ENCODE peak calls at places on chromosome 9, in six cellular contexts. One of them, this sample, is unnamed.

GRCh38 chr9:112894699-112895098 is 4.0 kb upstream of the SLC46A2 start:
- DNase-seq in cardiac fibroblast: no peak
- DNase-seq in HepG2: no peak
- DNase-seq in IMR-90: no peak
- DNase-seq in astrocyte: no peak
- DNase-seq in left lung: no peak
- DNase-seq in this sample: no peak

GRCh38 chr9:115015018-115015635 is 84.7 kb upstream of the TNFSF8 start:
- DNase-seq in cardiac fibroblast: peak; percentile 76
- DNase-seq in HepG2: peak; percentile 7
- DNase-seq in IMR-90: peak; percentile 64
- DNase-seq in astrocyte: no peak
- DNase-seq in left lung: no peak
- DNase-seq in this sample: no peak

GRCh38 chr9:27471789-27472585 is 52.1 kb upstream of the IFNK start:
- DNase-seq in cardiac fibroblast: no peak
- DNase-seq in HepG2: no peak
- DNase-seq in IMR-90: no peak
- DNase-seq in astrocyte: peak; percentile 11
- DNase-seq in left lung: no peak
- DNase-seq in this sample: no peak

GRCh38 chr9:116372081-116372673 is 218.6 kb downstream of the PAPPA start:
- DNase-seq in cardiac fibroblast: peak; percentile 37
- DNase-seq in HepG2: no peak
- DNase-seq in IMR-90: no peak
- DNase-seq in astrocyte: no peak
- DNase-seq in left lung: no peak
- DNase-seq in this sample: no peak

GRCh38 chr9:106420511-106420944 is 442.4 kb upstream of the ZNF462 start:
- DNase-seq in cardiac fibroblast: no peak
- DNase-seq in HepG2: no peak
- DNase-seq in IMR-90: no peak
- DNase-seq in astrocyte: peak; percentile 57
- DNase-seq in left lung: no peak
- DNase-seq in this sample: no peak

GRCh38 chr9:21402387-21403247 is 6.3 kb upstream of the IFNA8 start:
- DNase-seq in cardiac fibroblast: no peak
- DNase-seq in HepG2: no peak
- DNase-seq in IMR-90: no peak
- DNase-seq in astrocyte: no peak
- DNase-seq in left lung: no peak
- DNase-seq in this sample: no peak

GRCh38 chr9:87592554-87593394 is 95.1 kb downstream of the DAPK1 start:
- DNase-seq in cardiac fibroblast: peak; percentile 77
- DNase-seq in HepG2: no peak
- DNase-seq in IMR-90: peak; percentile 69
- DNase-seq in astrocyte: peak; percentile 69
- DNase-seq in left lung: peak; percentile 59
- DNase-seq in this sample: no peak

GRCh38 chr9:37309136-37309535 is 113.4 kb upstream of the GRHPR start:
- DNase-seq in cardiac fibroblast: no peak
- DNase-seq in HepG2: peak; percentile 12
- DNase-seq in IMR-90: peak; percentile 37
- DNase-seq in astrocyte: no peak
- DNase-seq in left lung: no peak
- DNase-seq in this sample: no peak

GRCh38 chr9:83955985-83956287 is 24.1 kb downstream of the HNRNPK start:
- DNase-seq in cardiac fibroblast: no peak
- DNase-seq in HepG2: peak; percentile 36
- DNase-seq in IMR-90: no peak
- DNase-seq in astrocyte: no peak
- DNase-seq in left lung: no peak
- DNase-seq in this sample: no peak

GRCh38 chr9:92294297-92294676 is 790 bp upstream of the IARS1 start:
- DNase-seq in cardiac fibroblast: peak; percentile 20
- DNase-seq in HepG2: peak; percentile 9
- DNase-seq in IMR-90: peak; percentile 16
- DNase-seq in astrocyte: no peak
- DNase-seq in left lung: no peak
- DNase-seq in this sample: no peak

GRCh38 chr9:77725820-77726219 is 77.7 kb upstream of the GNA14 start:
- DNase-seq in cardiac fibroblast: no peak
- DNase-seq in HepG2: no peak
- DNase-seq in IMR-90: no peak
- DNase-seq in astrocyte: no peak
- DNase-seq in left lung: no peak
- DNase-seq in this sample: no peak

GRCh38 chr9:36148652-36149051 is 12.1 kb downstream of the GLIPR2 start:
- DNase-seq in cardiac fibroblast: peak; percentile 98
- DNase-seq in HepG2: peak; percentile 63
- DNase-seq in IMR-90: peak; percentile 97
- DNase-seq in astrocyte: peak; percentile 96
- DNase-seq in left lung: peak; percentile 93
- DNase-seq in this sample: no peak

GRCh38 chr9:97076238-97076637 is 37.3 kb upstream of the CTSV start:
- DNase-seq in cardiac fibroblast: no peak
- DNase-seq in HepG2: no peak
- DNase-seq in IMR-90: no peak
- DNase-seq in astrocyte: no peak
- DNase-seq in left lung: no peak
- DNase-seq in this sample: no peak

GRCh38 chr9:131691969-131692611 is 47.8 kb downstream of the RAPGEF1 start:
- DNase-seq in cardiac fibroblast: no peak
- DNase-seq in HepG2: no peak
- DNase-seq in IMR-90: no peak
- DNase-seq in astrocyte: no peak
- DNase-seq in left lung: no peak
- DNase-seq in this sample: no peak

GRCh38 chr9:99076483-99077171 is 28.3 kb upstream of the TGFBR1 start:
- DNase-seq in cardiac fibroblast: no peak
- DNase-seq in HepG2: no peak
- DNase-seq in IMR-90: no peak
- DNase-seq in astrocyte: no peak
- DNase-seq in left lung: no peak
- DNase-seq in this sample: no peak

GRCh38 chr9:35569206-35569605 is 35.9 kb upstream of the TESK1 start:
- DNase-seq in cardiac fibroblast: no peak
- DNase-seq in HepG2: no peak
- DNase-seq in IMR-90: no peak
- DNase-seq in astrocyte: no peak
- DNase-seq in left lung: no peak
- DNase-seq in this sample: no peak

GRCh38 chr9:60545346-60546315 is 368.6 kb upstream of the SPATA31A5 start:
- DNase-seq in cardiac fibroblast: no peak
- DNase-seq in HepG2: no peak
- DNase-seq in IMR-90: no peak
- DNase-seq in astrocyte: no peak
- DNase-seq in left lung: no peak
- DNase-seq in this sample: no peak

GRCh38 chr9:5326187-5326586 is 13.5 kb downstream of the RLN1 start:
- DNase-seq in cardiac fibroblast: no peak
- DNase-seq in HepG2: no peak
- DNase-seq in IMR-90: no peak
- DNase-seq in astrocyte: no peak
- DNase-seq in left lung: no peak
- DNase-seq in this sample: no peak

GRCh38 chr9:114180701-114181582 is 25.6 kb downstream of the COL27A1 start:
- DNase-seq in cardiac fibroblast: peak; percentile 79
- DNase-seq in HepG2: no peak
- DNase-seq in IMR-90: peak; percentile 62
- DNase-seq in astrocyte: peak; percentile 48
- DNase-seq in left lung: no peak
- DNase-seq in this sample: no peak

GRCh38 chr9:137188086-137188489 is 272 bp downstream of the ANAPC2 start:
- DNase-seq in cardiac fibroblast: no peak
- DNase-seq in HepG2: no peak
- DNase-seq in IMR-90: no peak
- DNase-seq in astrocyte: no peak
- DNase-seq in left lung: no peak
- DNase-seq in this sample: no peak

GRCh38 chr9:137191245-137191644 is 2.8 kb downstream of the SSNA1 start:
- DNase-seq in cardiac fibroblast: no peak
- DNase-seq in HepG2: no peak
- DNase-seq in IMR-90: no peak
- DNase-seq in astrocyte: no peak
- DNase-seq in left lung: no peak
- DNase-seq in this sample: no peak

GRCh38 chr9:137190315-137190853 is 1.9 kb downstream of the SSNA1 start:
- DNase-seq in cardiac fibroblast: no peak
- DNase-seq in HepG2: no peak
- DNase-seq in IMR-90: no peak
- DNase-seq in astrocyte: no peak
- DNase-seq in left lung: no peak
- DNase-seq in this sample: no peak

GRCh38 chr9:137188490-137189296 is at the start of the genes ANAPC2 and SSNA1:
- DNase-seq in cardiac fibroblast: peak; percentile 95
- DNase-seq in HepG2: peak; percentile 85
- DNase-seq in IMR-90: peak; percentile 92
- DNase-seq in astrocyte: peak; percentile 78
- DNase-seq in left lung: peak; percentile 92
- DNase-seq in this sample: no peak

GRCh38 chr9:137189297-137190295 is 1.1 kb downstream of the SSNA1 start:
- DNase-seq in cardiac fibroblast: no peak
- DNase-seq in HepG2: no peak
- DNase-seq in IMR-90: no peak
- DNase-seq in astrocyte: no peak
- DNase-seq in left lung: no peak
- DNase-seq in this sample: no peak
- TF ChIP-seq CTCF in cardiac fibroblast: no peak
- TF ChIP-seq CTCF in HepG2: no peak
- TF ChIP-seq CTCF in IMR-90: no peak
- TF ChIP-seq CTCF in astrocyte: no peak
- TF ChIP-seq CTCF in left lung: no peak
- TF ChIP-seq CTCF in this sample: no peak

GRCh38 chr9:93684806-93685553 is 108.6 kb downstream of the PHF2 start:
- DNase-seq in cardiac fibroblast: peak; percentile 16
- DNase-seq in HepG2: no peak
- DNase-seq in IMR-90: peak; percentile 24
- DNase-seq in astrocyte: no peak
- DNase-seq in left lung: no peak
- DNase-seq in this sample: no peak
- TF ChIP-seq CTCF in cardiac fibroblast: peak; percentile 41
- TF ChIP-seq CTCF in HepG2: no peak
- TF ChIP-seq CTCF in IMR-90: peak; percentile 19
- TF ChIP-seq CTCF in astrocyte: no peak
- TF ChIP-seq CTCF in left lung: no peak
- TF ChIP-seq CTCF in this sample: no peak

GRCh38 chr9:74921732-74922131 is 31.0 kb downstream of the C9orf40 start:
- DNase-seq in cardiac fibroblast: no peak
- DNase-seq in HepG2: no peak
- DNase-seq in IMR-90: no peak
- DNase-seq in astrocyte: no peak
- DNase-seq in left lung: no peak
- DNase-seq in this sample: no peak
- TF ChIP-seq CTCF in cardiac fibroblast: no peak
- TF ChIP-seq CTCF in HepG2: no peak
- TF ChIP-seq CTCF in IMR-90: no peak
- TF ChIP-seq CTCF in astrocyte: no peak
- TF ChIP-seq CTCF in left lung: no peak
- TF ChIP-seq CTCF in this sample: no peak

GRCh38 chr9:133103987-133104505 is 17.0 kb downstream of the RALGDS start:
- DNase-seq in cardiac fibroblast: no peak
- DNase-seq in HepG2: no peak
- DNase-seq in IMR-90: no peak
- DNase-seq in astrocyte: no peak
- DNase-seq in left lung: peak; percentile 29
- DNase-seq in this sample: no peak
- TF ChIP-seq CTCF in cardiac fibroblast: no peak
- TF ChIP-seq CTCF in HepG2: no peak
- TF ChIP-seq CTCF in IMR-90: no peak
- TF ChIP-seq CTCF in astrocyte: no peak
- TF ChIP-seq CTCF in left lung: no peak
- TF ChIP-seq CTCF in this sample: no peak

GRCh38 chr9:129351642-129352151 is 173.6 kb upstream of the IER5L start:
- DNase-seq in cardiac fibroblast: peak; percentile 36
- DNase-seq in HepG2: no peak
- DNase-seq in IMR-90: no peak
- DNase-seq in astrocyte: no peak
- DNase-seq in left lung: peak; percentile 49
- DNase-seq in this sample: no peak

GRCh38 chr9:129352157-129352870 is 174.3 kb upstream of the IER5L start:
- DNase-seq in cardiac fibroblast: no peak
- DNase-seq in HepG2: no peak
- DNase-seq in IMR-90: no peak
- DNase-seq in astrocyte: no peak
- DNase-seq in left lung: peak; percentile 52
- DNase-seq in this sample: no peak

GRCh38 chr9:129349571-129349947 is 171.5 kb upstream of the IER5L start:
- DNase-seq in cardiac fibroblast: no peak
- DNase-seq in HepG2: no peak
- DNase-seq in IMR-90: no peak
- DNase-seq in astrocyte: no peak
- DNase-seq in left lung: no peak
- DNase-seq in this sample: no peak

GRCh38 chr9:129350143-129350935 is 172.3 kb upstream of the IER5L start:
- DNase-seq in cardiac fibroblast: no peak
- DNase-seq in HepG2: no peak
- DNase-seq in IMR-90: no peak
- DNase-seq in astrocyte: no peak
- DNase-seq in left lung: no peak
- DNase-seq in this sample: no peak

GRCh38 chr9:129351058-129351641 is 173.1 kb upstream of the IER5L start:
- DNase-seq in cardiac fibroblast: no peak
- DNase-seq in HepG2: no peak
- DNase-seq in IMR-90: no peak
- DNase-seq in astrocyte: no peak
- DNase-seq in left lung: no peak
- DNase-seq in this sample: no peak
- TF ChIP-seq CTCF in cardiac fibroblast: no peak
- TF ChIP-seq CTCF in HepG2: no peak
- TF ChIP-seq CTCF in IMR-90: no peak
- TF ChIP-seq CTCF in astrocyte: no peak
- TF ChIP-seq CTCF in left lung: no peak
- TF ChIP-seq CTCF in this sample: no peak